ENCODE peak calls at places on chromosomes 4 and X, in nine cellular contexts. J is NCI-H2171 treated with DMSO at 0.1 percent for 48 hours; V is choroid plexus epithelial cell; N is amniotic stem cell; O is NK-92 treated with Interleukin-12 subunit alpha and Interleukin-12 subunit beta, amount 100 ng/mL, for 24 hours; S is stimulated activated CD4-positive, alpha-beta T cell treated with anti-CD3 and anti-CD28 coated beads, TNF-alpha, amount 100 ng/mL, for 4 hours; K is D341Med; R is HFFc6; X is cerebellar cortex. Y is an unnamed sample.
A peak's percentile ranks its signal among the peaks of the same experiment; 100 is the strongest.

GRCh38 chr4:34323549-34324325 is 1920.6 kb downstream of the ARAP2 start:
- DNase-seq in J (no peak), V (peak; percentile 63), N (no peak), R (no peak), X (no peak), S (no peak), K (no peak), O (no peak), Y (no peak)

GRCh38 chrX:153969125-153969903 is 2.3 kb downstream of the HCFC1 start:
- DNase-seq in X (no peak), N (no peak), O (no peak), J (no peak), K (no peak), V (no peak), R (no peak), S (no peak), Y (no peak)

GRCh38 chrX:108732630-108733321 is 3.6 kb downstream of the IRS4 start:
- DNase-seq in R (no peak), J (no peak), K (peak; percentile 10), V (no peak), X (no peak), O (no peak), N (no peak), S (no peak), Y (no peak)

GRCh38 chr4:182655321-182655720 is 261.9 kb downstream of the DCTD start:
- DNase-seq in O (no peak), N (no peak), X (no peak), J (no peak), V (no peak), R (no peak), K (no peak), S (no peak), Y (no peak)

GRCh38 chrX:113429011-113429410 is 588.4 kb upstream of the AMOT start:
- DNase-seq in O (no peak), K (no peak), S (no peak), R (no peak), N (no peak), V (no peak), X (no peak), J (no peak), Y (no peak)

GRCh38 chr4:106380179-106380578 is 11.6 kb upstream of the GIMD1 start:
- DNase-seq in X (no peak), J (no peak), V (no peak), K (no peak), R (no peak), S (no peak), N (no peak), O (no peak), Y (no peak)

GRCh38 chr4:76007089-76007559 is at the start of gene CXCL9:
- DNase-seq in K (no peak), J (no peak), O (no peak), N (no peak), X (no peak), V (no peak), R (no peak), S (no peak), Y (no peak)

GRCh38 chr4:26330186-26330787 is 9.5 kb downstream of the RBPJ start:
- DNase-seq in N (peak; percentile 14), K (peak; percentile 46), V (peak; percentile 81), X (peak; percentile 88), R (peak; percentile 67), O (no peak), J (peak; percentile 46), S (no peak), Y (no peak)

GRCh38 chr4:1404573-1405248 is 1.5 kb downstream of the NKX1-1 start:
- DNase-seq in O (no peak), K (peak; percentile 60), V (no peak), X (no peak), S (no peak), N (no peak), R (no peak), J (no peak), Y (no peak)

GRCh38 chr4:11106769-11107168 is 321.9 kb downstream of the HS3ST1 start:
- DNase-seq in J (peak; percentile 45), S (no peak), O (no peak), N (no peak), V (peak; percentile 2), R (no peak), K (no peak), X (no peak), Y (no peak)

GRCh38 chr4:183398298-183399129 is 45.9 kb upstream of the CDKN2AIP start:
- DNase-seq in X (peak; percentile 59), N (peak; percentile 45), J (peak; percentile 15), S (peak; percentile 46), O (no peak), K (peak; percentile 86), R (peak; percentile 59), V (peak; percentile 79), Y (peak; percentile 68)

GRCh38 chr4:97216031-97216430 is 927.2 kb downstream of the STPG2 start:
- DNase-seq in V (no peak), O (no peak), R (no peak), X (peak; percentile 66), K (no peak), S (no peak), N (no peak), J (no peak), Y (no peak)

GRCh38 chrX:110341189-110342035 is 17.2 kb upstream of the RTL9 start:
- DNase-seq in X (no peak), K (no peak), J (no peak), S (no peak), V (peak; percentile 72), N (peak; percentile 20), O (peak; percentile 1), R (peak; percentile 80), Y (no peak)

GRCh38 chrX:17689971-17690409 is 47.3 kb upstream of the SCML1 start:
- DNase-seq in X (peak; percentile 65), N (peak; percentile 35), S (peak; percentile 1), J (peak; percentile 47), R (peak; percentile 60), K (peak; percentile 47), V (peak; percentile 81), O (no peak), Y (peak; percentile 46)

GRCh38 chr4:43471950-43472349 is 579.4 kb downstream of the GRXCR1 start:
- DNase-seq in S (no peak), V (peak; percentile 16), R (no peak), N (no peak), K (no peak), X (no peak), O (no peak), J (peak; percentile 10), Y (no peak)

GRCh38 chrX:124208675-124209074 is 123.8 kb upstream of the TEX13D start:
- DNase-seq in R (no peak), S (no peak), V (no peak), O (no peak), J (no peak), K (no peak), N (no peak), X (no peak), Y (no peak)

GRCh38 chr4:125350736-125351135 is 36.0 kb downstream of the FAT4 start:
- DNase-seq in O (no peak), S (no peak), K (no peak), J (no peak), X (no peak), N (no peak), V (no peak), R (no peak), Y (no peak)

GRCh38 chr4:39606747-39607146 is 31.9 kb downstream of the SMIM14 start:
- DNase-seq in R (no peak), N (no peak), K (no peak), J (no peak), X (no peak), S (no peak), V (no peak), O (no peak), Y (no peak)

GRCh38 chr4:169818063-169818679 is 60.4 kb upstream of the HPF1 start:
- DNase-seq in J (no peak), X (no peak), R (no peak), V (no peak), N (no peak), S (no peak), O (no peak), K (no peak), Y (no peak)

GRCh38 chr4:184189966-184190365 is 27.7 kb downstream of the ENPP6 start:
- DNase-seq in J (no peak), S (no peak), K (no peak), V (no peak), O (no peak), R (no peak), N (no peak), X (no peak), Y (no peak)

GRCh38 chr4:74394476-74395136 is 29.7 kb downstream of the EREG start:
- DNase-seq in O (no peak), J (no peak), R (peak; percentile 79), K (no peak), V (peak; percentile 68), S (no peak), N (no peak), X (no peak), Y (no peak)

GRCh38 chrX:119455264-119455663 is 13.0 kb upstream of the SLC25A5 start:
- DNase-seq in J (no peak), S (no peak), X (no peak), R (peak; percentile 15), K (no peak), V (peak; percentile 27), O (no peak), N (no peak), Y (no peak)

GRCh38 chrX:133389975-133390374 is 25.3 kb downstream of the GPC4 start:
- DNase-seq in O (no peak), J (no peak), K (no peak), S (no peak), V (no peak), N (no peak), R (no peak), X (no peak), Y (no peak)

GRCh38 chr4:146336413-146336807 is 122.1 kb downstream of the REELD1 start:
- DNase-seq in R (no peak), J (no peak), N (no peak), O (no peak), K (no peak), V (peak; percentile 14), S (no peak), X (no peak), Y (no peak)

GRCh38 chr4:25663778-25664177 is 8.1 kb downstream of the SLC34A2 start:
- DNase-seq in V (no peak), J (no peak), R (no peak), X (no peak), K (no peak), S (no peak), N (no peak), O (no peak), Y (no peak)

GRCh38 chr4:28378109-28378830 is 1517.6 kb downstream of the STIM2 start:
- DNase-seq in O (no peak), V (peak; percentile 12), J (no peak), X (no peak), N (no peak), R (no peak), S (no peak), K (no peak), Y (no peak)

GRCh38 chr4:118898684-118899138 is 10.1 kb downstream of the SYNPO2 start:
- DNase-seq in J (no peak), N (no peak), V (no peak), X (peak; percentile 37), O (no peak), K (no peak), S (no peak), R (no peak), Y (no peak)

GRCh38 chr4:78544681-78545080 is 6.9 kb upstream of the ANXA3 start:
- DNase-seq in O (no peak), X (no peak), K (no peak), V (no peak), J (no peak), R (no peak), S (no peak), N (no peak), Y (no peak)

GRCh38 chr4:82469776-82470345 is 39.5 kb downstream of the ENOPH1 start:
- DNase-seq in K (no peak), O (no peak), J (no peak), X (no peak), R (peak; percentile 71), V (peak; percentile 79), N (peak; percentile 35), S (no peak), Y (no peak)

GRCh38 chr4:126213996-126214395 is 899.2 kb downstream of the FAT4 start:
- DNase-seq in R (no peak), J (no peak), N (no peak), S (no peak), V (no peak), O (no peak), K (no peak), X (no peak), Y (no peak)

GRCh38 chr4:40514409-40515025 is 115.1 kb downstream of the RBM47 start:
- DNase-seq in J (no peak), N (no peak), S (no peak), O (no peak), R (no peak), K (no peak), V (no peak), X (no peak), Y (peak; percentile 56)

Y was measured in lung.